ENCODE peak calls at places on chromosomes 12 and 14, in ten cellular contexts. L is HL-60, C is breast epithelium, H is K562, K is HCT116, W is transverse colon, O is H1, T is sigmoid colon, Y is GM12878, J is stomach. M is an unnamed sample.
A peak's percentile ranks its signal among the peaks of the same experiment; 100 is the strongest.

GRCh38 chr12:120136093-120136770 is 19.7 kb upstream of the RAB35 start:
- DNase-seq in L (no peak), C (no peak), H (no peak), K (no peak), W (no peak), O (no peak), T (no peak), Y (no peak), J (no peak), M (no peak)

GRCh38 chr14:77076118-77076631 is 21.9 kb upstream of the CIPC start:
- DNase-seq in L (no peak), C (no peak), H (no peak), K (no peak), W (peak; percentile 65), O (no peak), T (peak; percentile 89), Y (no peak), J (peak; percentile 58), M (peak; percentile 92)

GRCh38 chr12:123763093-123763492 is 992 bp downstream of the DNAH10 start:
- DNase-seq in L (no peak), C (no peak), H (no peak), K (no peak), W (peak; percentile 24), O (peak; percentile 41), T (peak; percentile 44), Y (no peak), J (no peak), M (no peak)

GRCh38 chr14:61644834-61645233 is 50.5 kb upstream of the HIF1A start:
- DNase-seq in L (no peak), C (no peak), H (no peak), K (no peak), W (no peak), O (no peak), T (no peak), Y (no peak), J (no peak), M (no peak)

GRCh38 chr14:105408592-105408991 is 10.3 kb downstream of the TEX22 start:
- DNase-seq in L (no peak), C (no peak), H (no peak), K (no peak), W (no peak), O (no peak), T (no peak), Y (no peak), J (no peak), M (no peak)

GRCh38 chr14:104731249-104731924 is 7.4 kb downstream of the ADSS1 start:
- DNase-seq in L (no peak), C (no peak), H (peak; percentile 50), K (no peak), W (no peak), O (no peak), T (no peak), Y (no peak), J (no peak), M (no peak)

GRCh38 chr12:3115078-3115477 is 37.9 kb downstream of the TSPAN9 start:
- DNase-seq in L (no peak), C (no peak), H (no peak), K (no peak), W (no peak), O (no peak), T (no peak), Y (no peak), J (no peak), M (no peak)

GRCh38 chr12:111143216-111143756 is 222.9 kb upstream of the MYL2 start:
- DNase-seq in L (no peak), C (no peak), H (no peak), K (no peak), W (no peak), O (no peak), T (no peak), Y (no peak), J (no peak), M (no peak)

GRCh38 chr14:104265918-104266642 is 127.7 kb downstream of the KIF26A start:
- DNase-seq in L (no peak), C (no peak), H (no peak), K (no peak), W (no peak), O (no peak), T (peak; percentile 50), Y (no peak), J (peak; percentile 9), M (no peak)

GRCh38 chr12:24948452-24948815 is 467 bp downstream of the BCAT1 start:
- DNase-seq in L (no peak), C (no peak), H (peak; percentile 33), K (no peak), W (no peak), O (no peak), T (no peak), Y (peak; percentile 73), J (no peak), M (no peak)

GRCh38 chr12:116594325-116595038 is 35.3 kb downstream of the MAP1LC3B2 start:
- DNase-seq in L (no peak), C (no peak), H (no peak), K (no peak), W (peak; percentile 20), O (no peak), T (no peak), Y (no peak), J (no peak), M (no peak)

GRCh38 chr12:11812558-11813421 is 163.3 kb downstream of the ETV6 start:
- DNase-seq in L (no peak), C (no peak), H (no peak), K (no peak), W (peak; percentile 50), O (no peak), T (no peak), Y (no peak), J (no peak), M (no peak)

GRCh38 chr14:87628129-87628528 is 364.9 kb downstream of the GALC start:
- DNase-seq in L (peak; percentile 16), C (no peak), H (no peak), K (no peak), W (no peak), O (no peak), T (no peak), Y (no peak), J (no peak), M (no peak)

GRCh38 chr12:108806350-108806749 is 51.0 kb downstream of the SSH1 start:
- DNase-seq in L (no peak), C (no peak), H (no peak), K (no peak), W (no peak), O (no peak), T (no peak), Y (no peak), J (no peak), M (no peak)

GRCh38 chr12:44716681-44717080 is 159.4 kb downstream of the NELL2 start:
- DNase-seq in L (no peak), C (no peak), H (no peak), K (no peak), W (no peak), O (no peak), T (no peak), Y (no peak), J (no peak), M (no peak)
- TF ChIP-seq POLR2AphosphoS5 in L (no peak), C (no peak), H (no peak), K (no peak), W (no peak), O (no peak), T (no peak), Y (no peak), J (no peak), M (no peak)

DNA sequence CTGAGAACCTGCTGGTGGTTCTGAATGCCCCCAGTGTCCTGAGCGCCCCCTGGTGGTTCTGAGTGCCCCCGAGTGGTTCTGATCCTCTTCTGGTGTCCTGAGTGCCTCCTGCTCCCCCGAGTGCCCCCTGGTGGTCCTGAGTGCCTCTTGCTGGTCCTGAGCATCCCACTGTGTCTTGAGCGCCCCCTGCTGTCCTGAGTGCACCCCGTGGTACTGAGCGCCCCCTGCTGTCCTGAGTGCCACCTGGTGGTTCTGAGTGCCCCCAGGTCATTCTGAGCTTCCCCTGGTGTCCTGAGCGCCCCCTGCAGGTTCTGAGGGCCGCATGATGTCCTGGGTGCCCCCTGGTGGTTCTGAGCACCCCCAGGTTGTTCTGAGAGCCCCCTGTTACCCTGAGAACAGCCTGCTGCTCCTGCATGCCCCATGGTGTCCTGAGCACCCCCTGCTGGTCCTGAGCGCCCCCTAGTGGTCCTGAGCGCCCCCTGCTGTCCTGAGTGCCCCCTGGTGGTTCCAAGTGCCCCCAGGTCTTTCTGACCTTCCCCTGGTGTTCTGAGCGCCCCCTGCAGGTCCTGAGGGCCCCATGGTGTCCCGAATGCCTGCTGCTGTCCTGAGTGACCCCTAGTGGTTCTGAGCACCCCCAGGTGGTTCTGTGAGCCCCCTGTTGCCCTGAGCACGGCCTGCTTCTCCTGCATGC is 1165.4 kb downstream of the TMEM121 start:
- DNase-seq in L (peak; percentile 51), C (no peak), H (peak; percentile 20), K (no peak), W (peak; percentile 47), O (no peak), T (no peak), Y (peak; percentile 79), J (peak; percentile 28), M (peak; percentile 61)
- TF ChIP-seq CTCF in L (peak; percentile 11), C (no peak), H (peak; percentile 60), K (peak; percentile 37), W (peak; percentile 10), O (peak; percentile 87), T (no peak), Y (peak; percentile 91), J (no peak), M (no peak)

GRCh38 chr12:57111046-57111698 is at the start of gene STAT6:
- DNase-seq in L (peak; percentile 94), C (peak; percentile 79), H (peak; percentile 66), K (no peak), W (peak; percentile 91), O (no peak), T (peak; percentile 94), Y (no peak), J (peak; percentile 87), M (peak; percentile 94)
- TF ChIP-seq POLR2AphosphoS5 in L (peak; percentile 86), C (no peak), H (peak; percentile 33), K (no peak), W (peak; percentile 72), O (no peak), T (no peak), Y (peak; percentile 88), J (peak; percentile 85), M (no peak)

GRCh38 chr12:89947437-89948265 is 239.0 kb upstream of the ATP2B1 start:
- DNase-seq in L (no peak), C (no peak), H (no peak), K (no peak), W (no peak), O (no peak), T (no peak), Y (no peak), J (no peak), M (no peak)

GRCh38 chr12:89951050-89951693 is 242.5 kb upstream of the ATP2B1 start:
- DNase-seq in L (no peak), C (no peak), H (no peak), K (no peak), W (peak; percentile 61), O (no peak), T (no peak), Y (no peak), J (no peak), M (no peak)

GRCh38 chr12:89950421-89950820 is 241.8 kb upstream of the ATP2B1 start:
- DNase-seq in L (no peak), C (no peak), H (no peak), K (no peak), W (no peak), O (no peak), T (no peak), Y (no peak), J (no peak), M (no peak)

GRCh38 chr12:89948266-89949175 is 239.9 kb upstream of the ATP2B1 start:
- DNase-seq in L (no peak), C (no peak), H (no peak), K (no peak), W (no peak), O (no peak), T (no peak), Y (no peak), J (no peak), M (no peak)

GRCh38 chr12:89949457-89950195 is 241.0 kb upstream of the ATP2B1 start:
- DNase-seq in L (no peak), C (no peak), H (peak; percentile 8), K (no peak), W (peak; percentile 45), O (no peak), T (no peak), Y (peak; percentile 83), J (no peak), M (no peak)
- TF ChIP-seq CTCF in L (no peak), C (no peak), H (no peak), K (no peak), W (peak; percentile 68), O (no peak), T (no peak), Y (peak; percentile 35), J (no peak), M (peak; percentile 18)

M was measured in suprapubic skin.